ENCODE peak calls at places on chromosomes 13 and 19, in four cellular contexts. V is MM.1S, B is HFFc6, N is EL. H is an unnamed sample.

GRCh38 chr13:94707400-94708021 is 4.8 kb downstream of the SOX21 start:
- DNase-seq in V (no peak), B (no peak), N (no peak), H (no peak)

GRCh38 chr13:40428354-40428753 is 238.1 kb downstream of the FOXO1 start:
- DNase-seq in V (no peak), B (no peak), N (no peak), H (no peak)

GRCh38 chr13:37627428-37627827 is 28.9 kb upstream of the POSTN start:
- DNase-seq in V (no peak), B (no peak), N (no peak), H (no peak)

GRCh38 chr13:99290890-99291289 is 16.3 kb downstream of the GPR183 start:
- DNase-seq in V (no peak), B (no peak), N (no peak), H (no peak)

GRCh38 chr13:22562116-22562515 is 618.7 kb upstream of the SGCG start:
- DNase-seq in V (no peak), B (no peak), N (no peak), H (no peak)

GRCh38 chr19:32581704-32582164 is 744 bp downstream of the PDCD5 start:
- DNase-seq in V (no peak), B (no peak), N (peak), H (peak)

GRCh38 chr19:39506944-39507714 is 7.8 kb upstream of the SELENOV start:
- DNase-seq in V (no peak), B (no peak), N (peak), H (peak)

GRCh38 chr13:33153421-33154381 is 131.9 kb downstream of the STARD13 start:
- DNase-seq in V (no peak), B (peak), N (no peak), H (no peak)

GRCh38 chr19:2867025-2867991 is at the start of gene ZNF556:
- DNase-seq in V (peak), B (no peak), N (no peak), H (peak)

GRCh38 chr19:49592486-49593232 is 1.7 kb downstream of the PRR12 start:
- DNase-seq in V (no peak), B (no peak), N (peak), H (no peak)

GRCh38 chr19:1432507-1432887 is 5.7 kb upstream of the RPS15 start:
- DNase-seq in V (no peak), B (no peak), N (no peak), H (no peak)

GRCh38 chr13:26327905-26328304 is 74.0 kb downstream of the CDK8 start:
- DNase-seq in V (no peak), B (no peak), N (no peak), H (no peak)

GRCh38 chr13:42967660-42968059 is 24.4 kb downstream of the EPSTI1 start:
- DNase-seq in V (no peak), B (no peak), N (no peak), H (no peak)